ENCODE peak calls at places on chromosomes 7 and 10, in four cellular contexts. D is K562, G is HepG2, Y is GM12878. L is an unnamed sample.

GRCh38 chr7:34327681-34328080 is 330.3 kb upstream of the NPSR1 start:
- DNase-seq in D (no peak), G (no peak), Y (no peak), L (no peak)

GRCh38 chr10:56881218-56881617 is 520.2 kb upstream of the ZWINT start:
- DNase-seq in D (no peak), G (no peak), Y (no peak), L (no peak)

GRCh38 chr7:158487546-158488224 is 99.9 kb downstream of the PTPRN2 start:
- DNase-seq in D (no peak), G (no peak), Y (no peak), L (no peak)

GRCh38 chr10:93820434-93820833 is 62.7 kb downstream of the LGI1 start:
- DNase-seq in D (no peak), G (no peak), Y (no peak), L (no peak)

GRCh38 chr7:19161671-19162070 is 16.4 kb upstream of the FERD3L start:
- DNase-seq in D (no peak), G (no peak), Y (no peak), L (no peak)

GRCh38 chr7:216360-217300 is 24.3 kb downstream of the FAM20C start:
- DNase-seq in D (no peak), G (no peak), Y (no peak), L (no peak)

GRCh38 chr10:71848325-71849277 is 2.5 kb downstream of the PSAP start:
- DNase-seq in D (no peak), G (peak), Y (no peak), L (no peak)

GRCh38 chr7:41559426-41559825 is 143.5 kb downstream of the INHBA start:
- DNase-seq in D (no peak), G (no peak), Y (no peak), L (no peak)

GRCh38 chr10:120586471-120586872 is 129.4 kb downstream of the PLPP4 start:
- DNase-seq in D (no peak), G (no peak), Y (no peak), L (no peak)

GRCh38 chr10:124837687-124838086 is 36.1 kb downstream of the ABRAXAS2 start:
- DNase-seq in D (no peak), G (no peak), Y (no peak), L (no peak)

GRCh38 chr10:6716521-6716920 is 136.4 kb upstream of the PRKCQ start:
- DNase-seq in D (no peak), G (no peak), Y (no peak), L (no peak)

GRCh38 chr10:108375691-108376090 is 1211.2 kb upstream of the SORCS1 start:
- DNase-seq in D (no peak), G (no peak), Y (no peak), L (no peak)

GRCh38 chr7:66522518-66522917 is 106.2 kb upstream of the KCTD7 start:
- DNase-seq in D (peak), G (no peak), Y (no peak), L (no peak)

DNA sequence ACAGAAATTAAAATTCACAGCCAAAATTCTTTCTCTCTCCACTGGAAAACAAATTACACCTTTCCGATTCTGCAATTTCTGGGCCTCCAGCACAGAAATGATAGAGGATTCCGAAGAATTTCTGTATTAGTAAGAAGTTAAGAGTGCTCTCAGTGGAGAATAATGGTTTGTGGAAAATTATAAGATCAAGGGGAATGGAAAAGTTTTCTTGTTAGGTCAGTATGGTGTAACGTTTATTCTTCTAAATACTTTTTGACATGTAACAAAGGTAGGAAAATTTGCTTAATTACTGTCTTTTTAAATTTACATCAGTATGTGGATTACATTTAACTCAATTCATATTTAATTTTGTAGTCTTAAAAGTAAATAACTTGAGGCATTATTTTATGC is 288.3 kb upstream of the NFE2L3 start:
- DNase-seq in D (no peak), G (no peak), Y (no peak), L (no peak)
- TF ChIP-seq POLR2AphosphoS5 in D (no peak), G (no peak), Y (no peak), L (no peak)

GRCh38 chr10:21304198-21304597 is 221.3 kb downstream of the SKIDA1 start:
- DNase-seq in D (no peak), G (no peak), Y (no peak), L (no peak)
- TF ChIP-seq HDAC6 in D (no peak), G (no peak), Y (no peak), L (no peak)

DNA sequence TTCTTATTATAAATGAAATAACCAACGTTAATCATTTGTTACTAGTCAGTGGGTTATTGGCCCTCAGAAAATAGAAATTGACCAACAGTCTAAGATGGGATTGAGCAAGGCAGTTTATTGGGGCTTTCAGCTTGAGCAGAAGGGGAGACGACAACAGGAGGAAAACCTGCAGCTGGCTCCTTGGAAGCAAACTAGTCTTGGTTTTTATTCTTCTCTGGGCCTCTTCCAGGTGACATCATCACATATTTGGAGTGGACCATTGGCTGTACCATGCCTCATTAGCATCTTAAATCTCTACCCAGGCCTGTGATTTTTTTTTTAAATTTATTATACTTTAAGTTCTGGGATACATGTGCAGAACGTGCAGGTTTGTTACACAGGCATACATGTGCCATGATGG is 59.0 kb upstream of the CSTF2T start:
- DNase-seq in D (no peak), G (no peak), Y (no peak), L (no peak)
- TF ChIP-seq TAF1 in D (no peak), G (no peak), Y (no peak), L (no peak)

GRCh38 chr10:68138526-68138925 is 29.2 kb downstream of the MYPN start:
- DNase-seq in D (no peak), G (no peak), Y (no peak), L (no peak)

GRCh38 chr10:68137174-68137573 is 27.9 kb downstream of the MYPN start:
- DNase-seq in D (no peak), G (no peak), Y (no peak), L (no peak)

GRCh38 chr10:68133553-68133952 is 24.3 kb downstream of the MYPN start:
- DNase-seq in D (no peak), G (no peak), Y (no peak), L (no peak)

GRCh38 chr10:68135362-68135761 is 26.1 kb downstream of the MYPN start:
- DNase-seq in D (no peak), G (no peak), Y (no peak), L (no peak)

DNA sequence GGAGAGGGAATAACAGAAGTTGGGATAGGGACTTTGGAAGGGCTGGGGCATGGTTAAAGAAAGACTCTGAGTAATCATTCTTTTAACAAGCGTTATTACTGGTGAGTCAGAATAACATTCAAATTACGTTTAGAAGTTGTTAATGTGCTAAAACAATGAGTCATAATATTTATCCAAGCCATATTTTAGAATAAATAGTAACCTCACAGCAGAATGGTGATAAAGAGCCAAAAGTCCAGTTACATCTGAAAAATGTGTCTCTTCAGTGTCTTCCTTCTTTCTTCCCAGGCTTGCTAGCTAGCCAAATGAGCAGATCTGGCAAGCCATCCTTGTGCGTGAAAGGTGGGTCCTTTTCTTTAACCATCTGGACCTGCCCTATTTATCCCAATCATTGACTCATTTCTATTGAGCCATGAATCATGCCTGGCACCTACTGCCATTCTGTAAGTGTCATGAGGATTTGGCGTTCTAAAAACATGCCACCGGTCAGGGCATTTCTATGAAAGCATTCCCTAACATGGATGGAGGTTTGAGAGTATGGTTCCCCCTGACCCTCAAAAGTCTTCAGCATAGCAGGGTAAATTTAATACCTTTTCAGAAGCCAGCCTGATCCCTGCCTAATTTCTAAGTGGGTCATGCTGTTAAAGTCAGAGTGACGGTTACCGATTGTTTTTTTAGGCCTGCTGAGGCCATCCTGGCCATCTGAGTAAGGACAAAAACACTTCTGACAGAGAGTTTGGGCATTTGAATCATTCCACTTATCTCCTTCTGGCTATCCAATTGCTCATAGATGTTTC is 26.8 kb downstream of the MYPN start:
- DNase-seq in D (no peak), G (no peak), Y (no peak), L (no peak)
- TF ChIP-seq POLR2AphosphoS5 in D (no peak), G (no peak), Y (no peak), L (no peak)

GRCh38 chr10:122181055-122181732 is 89.9 kb upstream of the BTBD16 start:
- DNase-seq in D (no peak), G (no peak), Y (no peak), L (no peak)
- TF ChIP-seq HDAC6 in D (no peak), G (no peak), Y (no peak), L (no peak)

DNA sequence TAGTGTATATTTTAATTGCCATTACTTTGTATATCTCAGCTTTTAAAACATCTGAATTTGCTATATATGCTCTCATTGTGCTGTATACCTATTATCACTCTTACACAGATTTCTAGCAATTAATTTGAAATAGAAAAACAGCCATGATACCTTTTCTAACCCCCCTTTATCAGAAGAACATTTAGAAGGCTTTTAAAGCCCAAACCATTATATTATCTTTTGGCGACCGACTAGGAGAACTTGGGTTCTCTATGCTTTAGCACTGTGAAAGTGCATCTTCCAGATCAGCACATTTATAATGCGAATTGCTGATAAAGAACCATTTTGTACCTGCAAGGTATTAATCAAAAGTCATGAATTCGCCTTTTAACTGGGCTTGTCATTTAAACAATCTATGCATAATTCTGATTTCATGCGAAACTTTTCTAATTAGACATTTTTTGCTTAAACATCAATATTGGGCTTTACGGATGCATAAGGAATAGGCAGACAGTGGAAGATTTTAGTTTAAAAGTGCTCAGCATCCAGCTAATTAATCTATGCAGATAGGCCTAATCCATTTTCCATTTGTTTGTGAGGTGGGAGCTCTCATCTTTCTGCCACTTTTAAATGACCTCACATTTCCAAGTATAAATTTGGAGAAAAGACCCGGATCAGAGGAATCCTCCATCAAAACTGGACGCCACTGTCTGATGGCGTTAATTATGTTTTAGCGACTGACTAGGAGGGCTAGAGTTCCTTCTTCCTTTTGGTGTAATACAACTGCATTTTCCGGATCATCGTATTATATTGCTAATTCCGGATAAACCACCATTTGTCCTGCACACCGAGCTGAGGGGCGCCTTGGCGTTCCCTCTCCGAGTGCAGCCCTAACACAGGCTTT is 1.1 kb upstream of the MLLT10 start:
- DNase-seq in D (no peak), G (no peak), Y (no peak), L (no peak)
- TF ChIP-seq TAF1 in D (no peak), G (no peak), Y (no peak), L (no peak)

GRCh38 chr7:81459485-81459884 is 310.4 kb downstream of the HGF start:
- DNase-seq in D (no peak), G (no peak), Y (no peak), L (no peak)
- TF ChIP-seq POLR2AphosphoS5 in D (no peak), G (no peak), Y (no peak), L (no peak)

L was measured in H1.